ENCODE peak calls at places on chromosomes 7 and 10, in four cellular contexts. M is ovary, O is HepG2, Q is A549. T is an unnamed sample. For H3K4me1, the result is how much of the 10 kb centered on the place peaks cover.

GRCh38 chr7:69962077-69962855 is 364.0 kb downstream of the AUTS2 start:
- DNase-seq in M (peak), O (no peak), Q (no peak), T (no peak)

GRCh38 chr10:33412261-33413092 is 78.0 kb upstream of the NRP1 start:
- DNase-seq in M (no peak), O (no peak), Q (no peak), T (no peak)

GRCh38 chr10:79242620-79243152 is 104.6 kb upstream of the PPIF start:
- DNase-seq in M (peak), O (no peak), Q (no peak), T (peak)

GRCh38 chr7:123929620-123930019 is 4.6 kb downstream of the SPAM1 start:
- DNase-seq in M (no peak), O (no peak), Q (no peak), T (no peak)

GRCh38 chr7:87223666-87224065 is 4.1 kb upstream of the TMEM243 start:
- DNase-seq in M (no peak), O (no peak), Q (no peak), T (no peak)

GRCh38 chr7:17521437-17521836 is 223.0 kb downstream of the AHR start:
- DNase-seq in M (no peak), O (no peak), Q (no peak), T (no peak)

GRCh38 chr7:47602272-47603004 is 20.5 kb upstream of the TNS3 start:
- DNase-seq in M (no peak), O (no peak), Q (peak), T (no peak)

GRCh38 chr7:137930616-137931015 is 71.3 kb downstream of the CREB3L2 start:
- DNase-seq in M (no peak), O (no peak), Q (peak), T (no peak)

GRCh38 chr10:124830445-124830844 is 28.8 kb downstream of the ABRAXAS2 start:
- DNase-seq in M (no peak), O (no peak), Q (no peak), T (no peak)

GRCh38 chr10:79399242-79399831 is 46.1 kb downstream of the ZCCHC24 start:
- DNase-seq in M (peak), O (no peak), Q (no peak), T (peak)

GRCh38 chr7:10076661-10077300 is 896.9 kb upstream of the PHF14 start:
- DNase-seq in M (no peak), O (no peak), Q (no peak), T (no peak)

GRCh38 chr10:133466683-133467275 is 13.0 kb downstream of the SCART1 start:
- DNase-seq in M (no peak), O (no peak), Q (no peak), T (no peak)

GRCh38 chr7:1283337-1283736 is 50.7 kb downstream of the UNCX start:
- DNase-seq in M (no peak), O (no peak), Q (no peak), T (no peak)

DNA sequence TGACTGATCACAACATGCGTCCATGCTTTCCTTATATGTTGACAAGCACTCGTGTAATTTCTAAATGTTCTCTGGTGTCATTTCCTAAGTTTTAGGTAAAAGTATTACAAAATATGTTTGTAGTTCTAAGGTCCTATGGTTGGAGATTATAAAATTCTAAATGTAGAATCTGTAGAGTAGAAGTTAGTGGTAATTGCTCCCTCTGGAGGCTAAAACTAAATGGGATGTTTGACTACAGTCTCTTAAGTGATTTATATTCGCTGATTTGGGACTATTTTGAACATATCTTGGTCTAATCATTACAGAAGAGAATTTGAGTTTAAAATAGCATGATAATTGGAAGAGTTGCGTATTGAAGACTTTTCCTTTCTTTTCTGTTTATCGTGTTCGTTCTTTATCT is 74.1 kb downstream of the ZMYND11 start:
- DNase-seq in M (no peak), O (no peak), Q (peak), T (no peak)
- H3K27ac ChIP-seq in M (no peak), O (no peak), Q (no peak), T (no peak)

GRCh38 chr10:119281581-119282071 is 74.3 kb downstream of the GRK5 start:
- DNase-seq in M (peak), O (no peak), Q (no peak), T (no peak)
- H3K4me1 ChIP-seq in M (under half), O (under half), Q (under half), T (half or more)

DNA sequence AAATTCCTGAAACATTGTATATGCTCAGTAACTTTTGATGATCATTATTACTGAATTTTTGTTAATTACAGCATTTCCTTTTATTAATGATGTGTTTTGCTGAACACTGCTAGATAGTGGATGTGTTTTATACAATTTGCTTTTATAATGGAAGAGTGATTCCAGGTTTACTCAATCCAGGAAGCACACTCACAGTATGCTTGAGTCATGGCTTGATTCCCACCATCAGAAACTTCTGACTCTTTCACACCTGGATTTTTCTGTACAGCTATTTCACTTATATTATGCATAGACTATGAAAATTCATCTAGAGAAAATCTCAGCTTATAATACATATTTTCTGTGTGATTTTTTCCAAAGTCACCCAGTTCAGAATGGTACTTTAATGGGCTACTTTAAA is 1040.9 kb downstream of the GRM8 start:
- DNase-seq in M (no peak), O (no peak), Q (no peak), T (no peak)
- TF ChIP-seq EP300 in M (no peak), O (no peak), Q (no peak), T (no peak)

GRCh38 chr7:22667562-22668239 is 59.3 kb upstream of the IL6 start:
- DNase-seq in M (no peak), O (no peak), Q (peak), T (no peak)
- H3K27ac ChIP-seq in M (no peak), O (no peak), Q (peak), T (no peak)